ENCODE peak calls at places on chromosomes 13 and 19, in seven cellular contexts. T is tibial nerve, D is foreskin fibroblast, E is bronchial epithelial cell, C is PC-3, A is endothelial cell of umbilical vein, G is fibroblast of lung. S is an unnamed sample.
A peak's percentile ranks its signal among the peaks of the same experiment; 100 is the strongest.

GRCh38 chr19:2157452-2157851 is 6.1 kb upstream of the AP3D1 start:
- DNase-seq in T (no peak), D (no peak), E (no peak), C (no peak), A (no peak), G (no peak), S (no peak)

GRCh38 chr13:31014461-31014860 is 82.0 kb downstream of the TEX26 start:
- DNase-seq in T (no peak), D (no peak), E (no peak), C (no peak), A (no peak), G (no peak), S (no peak)

GRCh38 chr13:52949744-52950143 is 78.9 kb upstream of the OLFM4 start:
- DNase-seq in T (no peak), D (no peak), E (no peak), C (no peak), A (no peak), G (no peak), S (no peak)

GRCh38 chr19:2768365-2769132 is 14.5 kb downstream of the SGTA start:
- DNase-seq in T (no peak), D (no peak), E (no peak), C (no peak), A (no peak), G (no peak), S (no peak)

GRCh38 chr13:35954207-35954560 is 177.0 kb downstream of the DCLK1 start:
- DNase-seq in T (no peak), D (no peak), E (no peak), C (no peak), A (no peak), G (no peak), S (no peak)

GRCh38 chr19:47618771-47619170 is 9.8 kb downstream of the BICRA start:
- DNase-seq in T (no peak), D (peak; percentile 54), E (no peak), C (no peak), A (no peak), G (peak; percentile 70), S (no peak)

GRCh38 chr13:43405457-43405856 is 381.3 kb downstream of the ENOX1 start:
- DNase-seq in T (no peak), D (peak; percentile 55), E (peak; percentile 93), C (peak; percentile 74), A (no peak), G (peak; percentile 76), S (peak; percentile 67)

GRCh38 chr13:44619651-44620050 is 43.5 kb upstream of the TSC22D1 start:
- DNase-seq in T (no peak), D (no peak), E (no peak), C (no peak), A (no peak), G (no peak), S (no peak)

GRCh38 chr13:29594710-29595379 is 643 bp downstream of the SLC7A1 start:
- DNase-seq in T (peak; percentile 54), D (peak; percentile 86), E (no peak), C (peak; percentile 47), A (peak; percentile 49), G (peak; percentile 64), S (peak; percentile 66)

GRCh38 chr13:56378566-56378965 is 762.2 kb upstream of the PRR20A start:
- DNase-seq in T (no peak), D (no peak), E (peak; percentile 28), C (no peak), A (no peak), G (no peak), S (no peak)

GRCh38 chr19:20503536-20503935 is 62.0 kb downstream of the ZNF737 start:
- DNase-seq in T (no peak), D (peak; percentile 31), E (peak; percentile 53), C (peak; percentile 71), A (no peak), G (peak; percentile 52), S (peak; percentile 25)

GRCh38 chr13:107734891-107735620 is 480.3 kb downstream of the LIG4 start:
- DNase-seq in T (no peak), D (no peak), E (no peak), C (no peak), A (no peak), G (peak; percentile 59), S (no peak)

GRCh38 chr13:85386424-85386823 is 412.8 kb downstream of the SLITRK6 start:
- DNase-seq in T (no peak), D (no peak), E (peak; percentile 26), C (no peak), A (no peak), G (peak; percentile 8), S (no peak)

GRCh38 chr19:33395561-33396550 is 22.3 kb downstream of the CEBPG start:
- DNase-seq in T (peak; percentile 66), D (peak; percentile 63), E (no peak), C (no peak), A (no peak), G (peak; percentile 49), S (peak; percentile 66)

GRCh38 chr13:50796463-50796862 is 47.0 kb downstream of the DLEU7 start:
- DNase-seq in T (no peak), D (no peak), E (no peak), C (no peak), A (no peak), G (no peak), S (no peak)

GRCh38 chr13:41216160-41216559 is 21.8 kb upstream of the KBTBD7 start:
- DNase-seq in T (no peak), D (peak; percentile 52), E (peak; percentile 32), C (peak; percentile 55), A (peak; percentile 60), G (peak; percentile 68), S (peak; percentile 46)

GRCh38 chr19:2462635-2463421 is 6.1 kb upstream of the LMNB2 start:
- DNase-seq in T (peak; percentile 75), D (peak; percentile 99), E (peak; percentile 37), C (peak; percentile 95), A (peak; percentile 88), G (peak; percentile 99), S (peak; percentile 96)

GRCh38 chr19:13005253-13005652 is 10.0 kb downstream of the NFIX start:
- DNase-seq in T (no peak), D (no peak), E (no peak), C (no peak), A (no peak), G (no peak), S (no peak)

GRCh38 chr19:21022996-21023395 is 2.5 kb downstream of the ZNF430 start:
- DNase-seq in T (no peak), D (peak; percentile 81), E (peak; percentile 91), C (peak; percentile 66), A (no peak), G (peak; percentile 85), S (peak; percentile 27)

GRCh38 chr19:10686661-10687517 is 14.3 kb upstream of the QTRT1 start:
- DNase-seq in T (no peak), D (peak; percentile 61), E (peak; percentile 41), C (peak; percentile 21), A (no peak), G (peak; percentile 64), S (peak; percentile 23)

GRCh38 chr13:24541127-24541475 is 28.5 kb upstream of the PARP4 start:
- DNase-seq in T (no peak), D (no peak), E (no peak), C (no peak), A (no peak), G (no peak), S (no peak)
- TF ChIP-seq CTCF in T (no peak), D (no peak), E (no peak), C (peak; percentile 7), A (no peak), G (no peak), S (no peak)

GRCh38 chr19:19191920-19192882 is at the start of the genes BORCS8 and RFXANK:
- DNase-seq in T (peak; percentile 99), D (peak; percentile 100), E (peak; percentile 96), C (peak; percentile 99), A (peak; percentile 100), G (peak; percentile 98), S (peak; percentile 99)

GRCh38 chr19:19192910-19193423 is 909 bp downstream of the RFXANK start:
- DNase-seq in T (no peak), D (no peak), E (no peak), C (no peak), A (no peak), G (no peak), S (peak; percentile 11)

GRCh38 chr19:19193926-19194325 is 1.9 kb downstream of the RFXANK start:
- DNase-seq in T (no peak), D (no peak), E (no peak), C (no peak), A (no peak), G (no peak), S (no peak)
- H3K4me3 ChIP-seq in T (peak overlapping the region; percentile 72), D (peak overlapping the region; percentile 94), E (no peak overlapping the region), C (peak overlapping the region; percentile 98), A (no peak overlapping the region), G (peak overlapping the region; percentile 99), S (peak overlapping the region; percentile 99)

GRCh38 chr19:16033721-16034120 is 42.6 kb upstream of the TPM4 start:
- DNase-seq in T (no peak), D (no peak), E (no peak), C (no peak), A (no peak), G (no peak), S (no peak)

GRCh38 chr19:16032509-16033135 is 43.7 kb upstream of the TPM4 start:
- DNase-seq in T (no peak), D (no peak), E (no peak), C (no peak), A (no peak), G (no peak), S (no peak)

GRCh38 chr19:16034180-16034579 is 42.1 kb upstream of the TPM4 start:
- DNase-seq in T (no peak), D (no peak), E (no peak), C (no peak), A (no peak), G (no peak), S (no peak)

GRCh38 chr19:16031872-16032200 is 44.5 kb upstream of the TPM4 start:
- DNase-seq in T (no peak), D (no peak), E (no peak), C (no peak), A (no peak), G (no peak), S (no peak)

GRCh38 chr19:16033136-16033530 is 43.2 kb upstream of the TPM4 start:
- DNase-seq in T (no peak), D (no peak), E (no peak), C (no peak), A (no peak), G (no peak), S (no peak)
- TF ChIP-seq CTCF in T (no peak), D (no peak), E (no peak), C (no peak), A (no peak), G (no peak), S (no peak)

GRCh38 chr19:14127929-14128509 is 8.4 kb downstream of the ASF1B start:
- DNase-seq in T (no peak), D (peak; percentile 28), E (no peak), C (no peak), A (no peak), G (no peak), S (peak; percentile 61)

GRCh38 chr19:14122924-14123323 is 5.4 kb upstream of the PRKACA start:
- DNase-seq in T (no peak), D (no peak), E (no peak), C (no peak), A (no peak), G (no peak), S (no peak)

GRCh38 chr19:14127176-14127575 is 9.2 kb downstream of the ASF1B start:
- DNase-seq in T (no peak), D (no peak), E (no peak), C (no peak), A (no peak), G (no peak), S (no peak)
- H3K4me3 ChIP-seq in T (no peak overlapping the region), D (no peak overlapping the region), E (no peak overlapping the region), C (no peak overlapping the region), A (no peak overlapping the region), G (no peak overlapping the region), S (no peak overlapping the region)

S was measured in fibroblast of pulmonary artery.